ENCODE peak calls at places on chromosomes 6 and 20, in ten cellular contexts. L is BE2C, R is fibroblast of the aortic adventitia, O is brain microvascular endothelial cell, K is cardiac muscle cell, J is astrocyte of the spinal cord, Y is heart left ventricle, E is AG04450, S is endodermal cell, V is IMR-90. X is an unnamed sample.

GRCh38 chr20:45427236-45428149 is 11.6 kb downstream of the PIGT start:
- DNase-seq in L (peak), R (peak), O (no peak), K (no peak), J (no peak), Y (no peak), E (no peak), S (no peak), V (no peak), X (no peak)

GRCh38 chr6:116410945-116411623 is 40.3 kb downstream of the DSE start:
- DNase-seq in L (no peak), R (peak), O (peak), K (peak), J (peak), Y (peak), E (no peak), S (no peak), V (peak), X (peak)

GRCh38 chr6:551405-551804 is 105.5 kb downstream of the HUS1B start:
- DNase-seq in L (peak), R (peak), O (peak), K (peak), J (peak), Y (no peak), E (no peak), S (peak), V (peak), X (peak)

GRCh38 chr6:53032853-53033252 is 32.4 kb upstream of the FBXO9 start:
- DNase-seq in L (no peak), R (peak), O (no peak), K (no peak), J (peak), Y (no peak), E (no peak), S (no peak), V (peak), X (peak)

GRCh38 chr6:170130771-170131241 is 160.1 kb downstream of the DLL1 start:
- DNase-seq in L (no peak), R (no peak), O (no peak), K (no peak), J (no peak), Y (no peak), E (no peak), S (no peak), V (no peak), X (no peak)

GRCh38 chr6:38753707-38754106 is 38.6 kb downstream of the DNAH8 start:
- DNase-seq in L (no peak), R (no peak), O (no peak), K (no peak), J (no peak), Y (no peak), E (no peak), S (no peak), V (no peak), X (no peak)

GRCh38 chr6:107489636-107490567 is at the start of gene SOBP:
- DNase-seq in L (peak), R (peak), O (no peak), K (peak), J (peak), Y (peak), E (no peak), S (peak), V (peak), X (peak)

GRCh38 chr20:2603816-2604505 is 48.5 kb upstream of the NOP56 start:
- DNase-seq in L (peak), R (no peak), O (no peak), K (no peak), J (no peak), Y (no peak), E (no peak), S (no peak), V (no peak), X (no peak)

GRCh38 chr6:46323312-46323965 is 152.7 kb upstream of the ENPP5 start:
- DNase-seq in L (no peak), R (peak), O (peak), K (no peak), J (peak), Y (no peak), E (no peak), S (no peak), V (peak), X (peak)

GRCh38 chr20:47238780-47239769 is 117.4 kb downstream of the ZMYND8 start:
- DNase-seq in L (no peak), R (no peak), O (no peak), K (no peak), J (no peak), Y (no peak), E (no peak), S (no peak), V (no peak), X (no peak)
- H3K4me3 ChIP-seq in L (no peak), R (no peak), O (no peak), K (no peak), J (no peak), Y (no peak), E (no peak), S (no peak), V (no peak), X (no peak)

GRCh38 chr6:135673671-135674309 is 176.2 kb upstream of the AHI1 start:
- DNase-seq in L (no peak), R (no peak), O (peak), K (no peak), J (peak), Y (no peak), E (no peak), S (no peak), V (peak), X (no peak)

GRCh38 chr6:135672256-135672655 is 174.7 kb upstream of the AHI1 start:
- DNase-seq in L (no peak), R (no peak), O (no peak), K (no peak), J (no peak), Y (no peak), E (no peak), S (no peak), V (no peak), X (no peak)

GRCh38 chr6:135675026-135675425 is 176.5 kb upstream of the PDE7B start:
- DNase-seq in L (no peak), R (no peak), O (no peak), K (no peak), J (peak), Y (no peak), E (no peak), S (no peak), V (peak), X (no peak)

GRCh38 chr6:135680964-135681913 is 170.3 kb upstream of the PDE7B start:
- DNase-seq in L (no peak), R (no peak), O (no peak), K (no peak), J (peak), Y (no peak), E (no peak), S (no peak), V (no peak), X (peak)

GRCh38 chr6:135675862-135676261 is 175.6 kb upstream of the PDE7B start:
- DNase-seq in L (peak), R (peak), O (peak), K (peak), J (peak), Y (no peak), E (no peak), S (peak), V (peak), X (peak)
- TF ChIP-seq CTCF in L (peak), R (no peak), O (peak), K (no peak), J (no peak), Y (no peak), E (peak), S (peak), V (peak), X (no peak)

GRCh38 chr6:35015996-35016395 is 125.1 kb downstream of the TCP11 start:
- DNase-seq in L (no peak), R (no peak), O (no peak), K (no peak), J (peak), Y (no peak), E (no peak), S (no peak), V (peak), X (no peak)
- H3K4me3 ChIP-seq in L (no peak), R (no peak), O (no peak), K (no peak), J (no peak), Y (no peak), E (no peak), S (no peak), V (no peak), X (no peak)

DNA sequence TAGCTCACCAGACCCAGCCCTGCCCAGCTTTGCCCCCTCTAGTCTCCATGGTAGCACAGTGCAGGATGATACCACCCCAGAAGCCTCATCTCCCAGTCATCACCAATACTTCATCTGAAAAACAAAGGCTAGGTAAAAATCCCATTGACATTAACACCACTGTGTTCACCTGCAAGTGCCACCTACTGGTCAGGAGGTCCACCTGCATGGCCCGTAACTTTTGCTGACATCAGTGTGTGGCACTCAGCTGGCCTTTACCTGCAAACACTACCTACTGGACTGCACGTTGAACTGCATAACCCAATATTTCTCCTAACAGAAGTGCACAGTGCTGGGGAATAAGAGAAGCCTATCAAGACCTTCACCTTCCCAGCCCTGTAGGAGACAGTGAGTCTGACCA is 234.7 kb upstream of the ADGRB3 start:
- DNase-seq in L (no peak), R (no peak), O (no peak), K (no peak), J (no peak), Y (no peak), E (no peak), S (peak), V (no peak), X (no peak)
- TF ChIP-seq CTCF in L (peak), R (no peak), O (no peak), K (no peak), J (no peak), Y (no peak), E (no peak), S (peak), V (no peak), X (no peak)

DNA sequence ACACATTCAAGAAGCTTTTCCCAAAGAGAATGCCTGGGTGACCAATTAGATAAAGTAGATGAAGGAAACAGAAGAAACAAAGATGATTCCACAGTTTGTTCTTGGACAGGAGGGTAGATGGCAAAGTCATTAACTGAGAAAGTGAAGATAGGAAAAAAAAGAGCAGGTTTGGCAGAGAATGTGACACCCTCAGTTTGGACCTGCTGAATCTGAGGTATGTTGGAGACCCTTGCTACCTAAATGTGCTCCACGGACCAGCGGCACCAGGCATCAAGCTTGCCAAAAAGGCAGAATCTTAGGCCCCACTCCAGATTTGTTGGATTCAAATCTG is 49.7 kb downstream of the ARHGAP18 start:
- DNase-seq in L (no peak), R (no peak), O (no peak), K (no peak), J (no peak), Y (no peak), E (no peak), S (no peak), V (no peak), X (no peak)
- H3K4me3 ChIP-seq in L (no peak), R (no peak), O (no peak), K (no peak), J (no peak), Y (peak), E (no peak), S (no peak), V (no peak), X (no peak)